ENCODE peak calls at places on chromosomes 6 and 20, in six cellular contexts. L is RWPE1, C is iris pigment epithelial cell, Z is activated T-cell treated with anti-CD3 and anti-CD28 coated beads for 1 hour, F is nucleus accumbens, Y is upper lobe of right lung. G is an unnamed sample.

GRCh38 chr6:53679446-53679933 is 13.9 kb upstream of the KLHL31 start:
- DNase-seq in L (peak), C (peak), Z (no peak), F (no peak), Y (no peak), G (no peak)

GRCh38 chr6:100103194-100103593 is 109.2 kb upstream of the MCHR2 start:
- DNase-seq in L (no peak), C (no peak), Z (no peak), F (no peak), Y (no peak), G (no peak)

GRCh38 chr20:23119456-23120216 is 33.5 kb upstream of the CD93 start:
- DNase-seq in L (no peak), C (no peak), Z (no peak), F (no peak), Y (peak), G (no peak)

GRCh38 chr6:144434308-144434990 is 149.3 kb downstream of the UTRN start:
- DNase-seq in L (peak), C (peak), Z (no peak), F (no peak), Y (no peak), G (no peak)

GRCh38 chr6:71733970-71734899 is 152.1 kb upstream of the RIMS1 start:
- DNase-seq in L (no peak), C (no peak), Z (no peak), F (no peak), Y (no peak), G (no peak)

GRCh38 chr20:13261460-13262301 is 40.6 kb downstream of the ISM1 start:
- DNase-seq in L (peak), C (peak), Z (peak), F (no peak), Y (no peak), G (peak)

GRCh38 chr20:46928580-46929132 is 34.0 kb downstream of the EYA2 start:
- DNase-seq in L (no peak), C (peak), Z (no peak), F (no peak), Y (no peak), G (no peak)

GRCh38 chr6:55916188-55916587 is 40.8 kb upstream of the BMP5 start:
- DNase-seq in L (no peak), C (peak), Z (no peak), F (no peak), Y (no peak), G (no peak)

GRCh38 chr6:77021232-77021631 is 442.1 kb downstream of the HTR1B start:
- DNase-seq in L (no peak), C (no peak), Z (no peak), F (no peak), Y (no peak), G (no peak)

GRCh38 chr6:32689531-32690505 is 23.4 kb upstream of the HLA-DQB1 start:
- DNase-seq in L (peak), C (peak), Z (no peak), F (no peak), Y (no peak), G (no peak)

GRCh38 chr6:3887150-3887700 is 38.1 kb downstream of the FAM50B start:
- DNase-seq in L (no peak), C (peak), Z (no peak), F (no peak), Y (no peak), G (no peak)

GRCh38 chr6:155264704-155265320 is 999 bp downstream of the CLDN20 start:
- DNase-seq in L (peak), C (no peak), Z (no peak), F (no peak), Y (no peak), G (no peak)